ENCODE peak calls at places on chromosomes 13 and 19, in four cellular contexts. One of them, this sample, is unnamed.

GRCh38 chr13:48994731-48995130 is 19.0 kb downstream of the FNDC3A start:
- DNase-seq in K562: no peak
- DNase-seq in HepG2: peak
- DNase-seq in HCT116: no peak
- DNase-seq in this sample: no peak

GRCh38 chr13:93305886-93306285 is 79.3 kb downstream of the GPC6 start:
- DNase-seq in K562: no peak
- DNase-seq in HepG2: no peak
- DNase-seq in HCT116: no peak
- DNase-seq in this sample: no peak

GRCh38 chr19:39951686-39952085 is 17.3 kb upstream of the FCGBP start:
- DNase-seq in K562: no peak
- DNase-seq in HepG2: no peak
- DNase-seq in HCT116: no peak
- DNase-seq in this sample: no peak

GRCh38 chr19:53813996-53814395 is 10.1 kb downstream of the NLRP12 start:
- DNase-seq in K562: no peak
- DNase-seq in HepG2: no peak
- DNase-seq in HCT116: no peak
- DNase-seq in this sample: no peak

GRCh38 chr19:46633130-46633529 is 2.9 kb downstream of the GNG8 start:
- DNase-seq in K562: no peak
- DNase-seq in HepG2: no peak
- DNase-seq in HCT116: no peak
- DNase-seq in this sample: no peak

GRCh38 chr19:50719566-50719965 is at the start of gene SHANK1:
- DNase-seq in K562: peak
- DNase-seq in HepG2: no peak
- DNase-seq in HCT116: no peak
- DNase-seq in this sample: peak

GRCh38 chr19:32811151-32811550 is 58.4 kb downstream of the SLC7A9 start:
- DNase-seq in K562: no peak
- DNase-seq in HepG2: no peak
- DNase-seq in HCT116: no peak
- DNase-seq in this sample: no peak

GRCh38 chr13:39684531-39685137 is 29.2 kb downstream of the COG6 start:
- DNase-seq in K562: no peak
- DNase-seq in HepG2: peak
- DNase-seq in HCT116: peak
- DNase-seq in this sample: peak

GRCh38 chr19:5801796-5802616 is 2.9 kb upstream of the NRTN start:
- DNase-seq in K562: peak
- DNase-seq in HepG2: no peak
- DNase-seq in HCT116: no peak
- DNase-seq in this sample: peak

GRCh38 chr19:55283548-55284393 is at the start of gene BRSK1:
- DNase-seq in K562: peak
- DNase-seq in HepG2: no peak
- DNase-seq in HCT116: peak
- DNase-seq in this sample: peak

GRCh38 chr19:2371656-2372055 is 11.6 kb downstream of the TMPRSS9 start:
- DNase-seq in K562: no peak
- DNase-seq in HepG2: no peak
- DNase-seq in HCT116: no peak
- DNase-seq in this sample: no peak

GRCh38 chr13:68232351-68233130 is 1002.4 kb upstream of the PCDH9 start:
- DNase-seq in K562: no peak
- DNase-seq in HepG2: no peak
- DNase-seq in HCT116: no peak
- DNase-seq in this sample: no peak

DNA sequence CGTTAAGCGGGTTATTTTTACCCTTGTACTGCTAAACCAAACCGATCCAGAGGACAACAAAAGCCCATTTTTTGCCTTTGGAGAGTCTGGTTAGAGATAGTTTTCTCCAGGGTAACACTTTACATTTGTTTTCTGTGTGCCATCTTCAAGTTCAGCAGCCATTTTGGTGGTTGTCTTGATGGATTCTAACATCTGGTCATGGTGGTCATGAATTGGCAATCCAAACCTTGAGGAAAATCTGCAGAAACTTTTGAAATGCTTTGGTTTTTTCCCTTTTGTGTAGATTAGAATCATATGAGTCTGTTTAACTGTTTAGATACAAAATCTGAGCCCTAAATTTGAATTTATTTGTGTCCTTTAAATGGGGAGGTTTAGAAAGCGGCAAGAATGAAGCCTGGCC is 16.6 kb downstream of the HNRNPM start:
- DNase-seq in K562: no peak
- DNase-seq in HepG2: no peak
- DNase-seq in HCT116: no peak
- DNase-seq in this sample: no peak
- TF ChIP-seq YY1 in K562: no peak
- TF ChIP-seq YY1 in HepG2: no peak
- TF ChIP-seq YY1 in HCT116: no peak
- TF ChIP-seq YY1 in this sample: no peak

DNA sequence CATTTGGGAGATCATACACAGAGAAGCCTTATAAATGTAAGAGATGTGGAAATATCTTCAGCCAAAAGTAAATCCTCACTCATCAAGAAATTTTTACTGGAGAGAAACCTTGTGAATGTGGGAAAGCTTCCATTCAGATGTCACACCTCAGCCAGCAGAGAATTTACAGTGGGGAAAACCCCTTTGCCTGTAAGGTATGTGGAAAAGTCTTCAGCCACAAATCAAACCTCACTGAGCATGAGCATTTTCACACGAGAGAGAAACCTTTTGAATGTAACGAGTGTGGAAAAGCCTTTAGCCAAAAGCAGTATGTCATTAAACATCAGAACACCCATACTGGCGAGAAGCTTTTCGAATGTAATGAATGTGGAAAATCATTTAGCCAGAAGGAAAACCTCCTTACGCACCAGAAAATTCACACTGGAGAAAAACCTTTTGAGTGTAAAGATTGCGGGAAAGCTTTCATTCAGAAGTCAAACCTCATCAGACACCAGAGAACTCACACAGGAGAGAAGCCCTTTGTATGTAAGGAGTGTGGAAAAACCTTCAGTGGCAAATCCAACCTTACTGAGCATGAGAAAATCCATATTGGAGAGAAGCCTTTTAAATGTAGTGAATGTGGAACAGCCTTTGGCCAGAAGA is 21.5 kb downstream of the ZNF146 start:
- DNase-seq in K562: no peak
- DNase-seq in HepG2: no peak
- DNase-seq in HCT116: no peak
- DNase-seq in this sample: no peak
- TF ChIP-seq ELF1 in K562: no peak
- TF ChIP-seq ELF1 in HepG2: no peak
- TF ChIP-seq ELF1 in HCT116: no peak
- TF ChIP-seq ELF1 in this sample: no peak

GRCh38 chr13:112444001-112444311 is 67.8 kb downstream of the SPACA7 start:
- DNase-seq in K562: peak
- DNase-seq in HepG2: peak
- DNase-seq in HCT116: peak
- DNase-seq in this sample: peak
- TF ChIP-seq YY1 in K562: no peak
- TF ChIP-seq YY1 in HepG2: no peak
- TF ChIP-seq YY1 in HCT116: no peak
- TF ChIP-seq YY1 in this sample: no peak

GRCh38 chr19:13847900-13848677 is 28.8 kb upstream of the NANOS3 start:
- DNase-seq in K562: no peak
- DNase-seq in HepG2: no peak
- DNase-seq in HCT116: no peak
- DNase-seq in this sample: peak

GRCh38 chr19:13848811-13849241 is 28.1 kb upstream of the NANOS3 start:
- DNase-seq in K562: no peak
- DNase-seq in HepG2: no peak
- DNase-seq in HCT116: no peak
- DNase-seq in this sample: no peak

GRCh38 chr19:13849991-13850909 is 26.7 kb upstream of the NANOS3 start:
- DNase-seq in K562: peak
- DNase-seq in HepG2: peak
- DNase-seq in HCT116: no peak
- DNase-seq in this sample: peak

GRCh38 chr19:13849277-13849676 is 27.7 kb upstream of the NANOS3 start:
- DNase-seq in K562: no peak
- DNase-seq in HepG2: no peak
- DNase-seq in HCT116: no peak
- DNase-seq in this sample: no peak

GRCh38 chr19:13850910-13851753 is 25.8 kb upstream of the NANOS3 start:
- DNase-seq in K562: peak
- DNase-seq in HepG2: peak
- DNase-seq in HCT116: peak
- DNase-seq in this sample: peak
- TF ChIP-seq ELF1 in K562: no peak
- TF ChIP-seq ELF1 in HepG2: no peak
- TF ChIP-seq ELF1 in HCT116: no peak
- TF ChIP-seq ELF1 in this sample: peak

GRCh38 chr13:22220186-22221160 is 549.6 kb downstream of the FGF9 start:
- DNase-seq in K562: no peak
- DNase-seq in HepG2: no peak
- DNase-seq in HCT116: no peak
- DNase-seq in this sample: peak
- TF ChIP-seq YY1 in K562: no peak
- TF ChIP-seq YY1 in HepG2: no peak
- TF ChIP-seq YY1 in HCT116: no peak
- TF ChIP-seq YY1 in this sample: no peak

DNA sequence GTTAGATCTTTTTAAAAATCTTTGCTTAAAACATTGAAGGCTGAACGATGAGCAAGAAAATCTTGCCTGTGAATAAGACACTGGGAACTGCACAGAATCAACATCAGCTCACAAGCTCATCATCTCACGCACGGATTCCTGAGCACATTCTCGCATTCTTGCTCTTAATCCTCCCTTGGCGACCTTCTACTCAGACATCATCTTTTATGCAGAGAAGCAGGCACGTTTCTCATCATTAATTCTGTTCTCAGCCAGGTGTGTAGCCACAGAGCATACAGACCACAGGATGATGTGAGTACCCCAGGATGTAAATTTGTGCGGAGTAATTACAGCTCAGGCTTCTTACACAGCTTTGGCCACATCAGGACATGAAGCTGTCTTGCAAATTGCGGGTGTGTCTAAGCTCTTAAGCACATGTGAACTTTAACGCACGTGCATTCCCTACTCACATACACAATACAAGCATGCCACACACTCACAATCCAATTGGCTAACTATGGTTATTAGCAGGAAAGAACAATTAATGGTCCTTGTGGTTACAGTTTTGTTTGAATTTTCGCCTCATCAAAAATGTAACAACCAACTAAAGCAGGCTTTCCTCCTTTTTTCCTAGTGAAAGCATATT is 36.5 kb upstream of the SACS start:
- DNase-seq in K562: no peak
- DNase-seq in HepG2: no peak
- DNase-seq in HCT116: no peak
- DNase-seq in this sample: no peak
- TF ChIP-seq ELF1 in K562: no peak
- TF ChIP-seq ELF1 in HepG2: no peak
- TF ChIP-seq ELF1 in HCT116: no peak
- TF ChIP-seq ELF1 in this sample: no peak

GRCh38 chr19:44626067-44626624 is 12.8 kb downstream of the IGSF23 start:
- DNase-seq in K562: no peak
- DNase-seq in HepG2: peak
- DNase-seq in HCT116: peak
- DNase-seq in this sample: no peak

GRCh38 chr19:44623626-44624025 is 10.3 kb downstream of the IGSF23 start:
- DNase-seq in K562: no peak
- DNase-seq in HepG2: no peak
- DNase-seq in HCT116: no peak
- DNase-seq in this sample: no peak

GRCh38 chr19:44627631-44628030 is 14.3 kb downstream of the IGSF23 start:
- DNase-seq in K562: no peak
- DNase-seq in HepG2: no peak
- DNase-seq in HCT116: no peak
- DNase-seq in this sample: no peak

GRCh38 chr19:44624840-44625354 is 11.5 kb downstream of the IGSF23 start:
- DNase-seq in K562: no peak
- DNase-seq in HepG2: no peak
- DNase-seq in HCT116: no peak
- DNase-seq in this sample: no peak

GRCh38 chr19:44625531-44626066 is 12.2 kb downstream of the IGSF23 start:
- DNase-seq in K562: no peak
- DNase-seq in HepG2: no peak
- DNase-seq in HCT116: no peak
- DNase-seq in this sample: no peak
- TF ChIP-seq YY1 in K562: no peak
- TF ChIP-seq YY1 in HepG2: no peak
- TF ChIP-seq YY1 in HCT116: no peak
- TF ChIP-seq YY1 in this sample: peak

GRCh38 chr19:1282588-1283206 is 3.0 kb upstream of the EFNA2 start:
- DNase-seq in K562: no peak
- DNase-seq in HepG2: no peak
- DNase-seq in HCT116: no peak
- DNase-seq in this sample: no peak
- TF ChIP-seq ELF1 in K562: no peak
- TF ChIP-seq ELF1 in HepG2: no peak
- TF ChIP-seq ELF1 in HCT116: no peak
- TF ChIP-seq ELF1 in this sample: no peak

DNA sequence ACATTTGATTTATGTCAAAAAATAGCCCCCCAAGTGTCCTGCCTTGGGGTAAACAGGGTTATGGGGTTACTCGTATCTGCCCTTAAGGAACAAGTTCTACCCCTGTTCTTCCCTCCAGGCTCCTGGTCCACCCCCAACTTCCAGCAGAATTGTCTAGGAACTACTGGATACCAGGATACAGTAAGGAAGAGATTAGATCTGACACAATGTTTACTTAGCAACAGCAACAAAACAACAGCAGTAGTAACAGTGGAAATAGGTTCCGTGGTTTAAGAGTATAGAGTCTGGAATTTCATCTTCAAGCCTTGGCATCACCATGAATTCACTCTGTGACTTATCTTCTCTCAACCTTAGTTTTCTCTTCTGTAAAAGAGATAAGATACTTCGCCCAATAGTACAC is 1.7 kb upstream of the FAM98C start:
- DNase-seq in K562: no peak
- DNase-seq in HepG2: peak
- DNase-seq in HCT116: no peak
- DNase-seq in this sample: no peak
- TF ChIP-seq YY1 in K562: no peak
- TF ChIP-seq YY1 in HepG2: no peak
- TF ChIP-seq YY1 in HCT116: no peak
- TF ChIP-seq YY1 in this sample: no peak

DNA sequence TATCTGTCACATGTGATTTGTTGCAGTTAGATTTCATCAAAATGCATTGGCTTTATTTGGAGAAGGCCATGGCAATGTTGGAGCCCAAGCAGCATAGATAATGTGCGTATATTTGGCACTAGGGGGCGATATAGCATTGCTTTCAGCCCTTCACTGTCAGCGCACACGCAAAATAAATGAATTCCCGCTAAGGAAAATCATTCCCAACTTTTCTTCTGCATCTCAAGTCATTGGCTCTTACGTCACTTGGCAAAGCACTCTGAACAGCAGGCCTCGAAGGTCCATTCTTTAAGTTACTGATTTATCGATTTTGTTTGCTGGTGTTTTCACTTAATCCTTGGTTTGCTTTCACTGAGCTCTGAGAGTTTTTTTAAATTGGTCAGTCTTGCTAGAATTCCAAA is 97.9 kb upstream of the IPO5 start:
- DNase-seq in K562: peak
- DNase-seq in HepG2: peak
- DNase-seq in HCT116: peak
- DNase-seq in this sample: peak
- TF ChIP-seq ELF1 in K562: no peak
- TF ChIP-seq ELF1 in HepG2: no peak
- TF ChIP-seq ELF1 in HCT116: no peak
- TF ChIP-seq ELF1 in this sample: no peak